ENCODE peak calls at places on chromosomes 12 and 14, in four cellular contexts. One of them, this sample, is unnamed.

GRCh38 chr12:68224613-68225285 is 861 bp downstream of the IL26 start:
- DNase-seq in hippocampal formation: no peak
- DNase-seq in endothelial cell: no peak
- DNase-seq in iPS DF 19.7: no peak
- DNase-seq in this sample: no peak

GRCh38 chr14:68181395-68182326 is 362.1 kb downstream of the RAD51B start:
- DNase-seq in hippocampal formation: no peak
- DNase-seq in endothelial cell: no peak
- DNase-seq in iPS DF 19.7: no peak
- DNase-seq in this sample: no peak

GRCh38 chr14:65834051-65834450 is 421.5 kb downstream of the FUT8 start:
- DNase-seq in hippocampal formation: no peak
- DNase-seq in endothelial cell: no peak
- DNase-seq in iPS DF 19.7: no peak
- DNase-seq in this sample: no peak

GRCh38 chr12:57627504-57628279 is 5.3 kb downstream of the B4GALNT1 start:
- DNase-seq in hippocampal formation: no peak
- DNase-seq in endothelial cell: peak; percentile 38
- DNase-seq in iPS DF 19.7: no peak
- DNase-seq in this sample: no peak

GRCh38 chr12:47080725-47081502 is 1.2 kb upstream of the AMIGO2 start:
- DNase-seq in hippocampal formation: no peak
- DNase-seq in endothelial cell: peak; percentile 50
- DNase-seq in iPS DF 19.7: no peak
- DNase-seq in this sample: no peak

GRCh38 chr14:101823511-101824120 is 62.1 kb downstream of the PPP2R5C start:
- DNase-seq in hippocampal formation: no peak
- DNase-seq in endothelial cell: no peak
- DNase-seq in iPS DF 19.7: no peak
- DNase-seq in this sample: no peak

GRCh38 chr12:11134300-11134699 is at the start of gene TAS2R30:
- DNase-seq in hippocampal formation: no peak
- DNase-seq in endothelial cell: no peak
- DNase-seq in iPS DF 19.7: no peak
- DNase-seq in this sample: no peak

GRCh38 chr12:110279561-110279960 is 1.5 kb upstream of the ATP2A2 start:
- DNase-seq in hippocampal formation: no peak
- DNase-seq in endothelial cell: no peak
- DNase-seq in iPS DF 19.7: no peak
- DNase-seq in this sample: no peak

GRCh38 chr12:64685605-64686004 is 73.6 kb downstream of the GNS start:
- DNase-seq in hippocampal formation: no peak
- DNase-seq in endothelial cell: no peak
- DNase-seq in iPS DF 19.7: no peak
- DNase-seq in this sample: no peak

GRCh38 chr14:64060648-64061096 is 207.9 kb downstream of the SYNE2 start:
- DNase-seq in hippocampal formation: no peak
- DNase-seq in endothelial cell: peak; percentile 29
- DNase-seq in iPS DF 19.7: peak; percentile 93
- DNase-seq in this sample: no peak

GRCh38 chr12:42023733-42024494 is 120.8 kb downstream of the GXYLT1 start:
- DNase-seq in hippocampal formation: peak; percentile 72
- DNase-seq in endothelial cell: peak; percentile 92
- DNase-seq in iPS DF 19.7: peak; percentile 40
- DNase-seq in this sample: peak; percentile 62

GRCh38 chr14:48247972-48248371 is 572.6 kb upstream of the MDGA2 start:
- DNase-seq in hippocampal formation: no peak
- DNase-seq in endothelial cell: no peak
- DNase-seq in iPS DF 19.7: no peak
- DNase-seq in this sample: no peak

GRCh38 chr14:72651081-72651480 is 242.8 kb downstream of the DPF3 start:
- DNase-seq in hippocampal formation: no peak
- DNase-seq in endothelial cell: no peak
- DNase-seq in iPS DF 19.7: no peak
- DNase-seq in this sample: no peak

GRCh38 chr12:110073049-110073831 is 24.9 kb upstream of the C12orf76 start:
- DNase-seq in hippocampal formation: peak; percentile 94
- DNase-seq in endothelial cell: no peak
- DNase-seq in iPS DF 19.7: no peak
- DNase-seq in this sample: peak; percentile 98

GRCh38 chr12:89234324-89235114 is 117.8 kb downstream of the DUSP6 start:
- DNase-seq in hippocampal formation: no peak
- DNase-seq in endothelial cell: no peak
- DNase-seq in iPS DF 19.7: no peak
- DNase-seq in this sample: no peak

GRCh38 chr12:113103756-113104450 is 31.7 kb downstream of the RASAL1 start:
- DNase-seq in hippocampal formation: no peak
- DNase-seq in endothelial cell: no peak
- DNase-seq in iPS DF 19.7: no peak
- DNase-seq in this sample: peak; percentile 48

GRCh38 chr14:100691395-100692025 is 35.2 kb upstream of the DLK1 start:
- DNase-seq in hippocampal formation: no peak
- DNase-seq in endothelial cell: no peak
- DNase-seq in iPS DF 19.7: no peak
- DNase-seq in this sample: no peak

GRCh38 chr14:100531152-100531551 is 56.1 kb downstream of the BEGAIN start:
- DNase-seq in hippocampal formation: no peak
- DNase-seq in endothelial cell: no peak
- DNase-seq in iPS DF 19.7: no peak
- DNase-seq in this sample: no peak

GRCh38 chr12:23550753-23551152 is 398.7 kb downstream of the SOX5 start:
- DNase-seq in hippocampal formation: no peak
- DNase-seq in endothelial cell: no peak
- DNase-seq in iPS DF 19.7: no peak
- DNase-seq in this sample: no peak

GRCh38 chr14:61516125-61516740 is 179.1 kb upstream of the HIF1A start:
- DNase-seq in hippocampal formation: no peak
- DNase-seq in endothelial cell: no peak
- DNase-seq in iPS DF 19.7: no peak
- DNase-seq in this sample: no peak

GRCh38 chr12:23600936-23601335 is 348.5 kb downstream of the SOX5 start:
- DNase-seq in hippocampal formation: no peak
- DNase-seq in endothelial cell: no peak
- DNase-seq in iPS DF 19.7: no peak
- DNase-seq in this sample: no peak

GRCh38 chr12:45337835-45338234 is 121.9 kb downstream of the ANO6 start:
- DNase-seq in hippocampal formation: no peak
- DNase-seq in endothelial cell: no peak
- DNase-seq in iPS DF 19.7: no peak
- DNase-seq in this sample: no peak

GRCh38 chr12:132444957-132445883 is 44.7 kb upstream of the FBRSL1 start:
- DNase-seq in hippocampal formation: no peak
- DNase-seq in endothelial cell: no peak
- DNase-seq in iPS DF 19.7: no peak
- DNase-seq in this sample: no peak

GRCh38 chr14:79044894-79045624 is 874.9 kb downstream of the NRXN3 start:
- DNase-seq in hippocampal formation: no peak
- DNase-seq in endothelial cell: no peak
- DNase-seq in iPS DF 19.7: no peak
- DNase-seq in this sample: peak; percentile 75

GRCh38 chr12:78457951-78458350 is 406.6 kb upstream of the SYT1 start:
- DNase-seq in hippocampal formation: no peak
- DNase-seq in endothelial cell: no peak
- DNase-seq in iPS DF 19.7: no peak
- DNase-seq in this sample: no peak

GRCh38 chr14:101854366-101854765 is 92.9 kb downstream of the PPP2R5C start:
- DNase-seq in hippocampal formation: no peak
- DNase-seq in endothelial cell: peak; percentile 21
- DNase-seq in iPS DF 19.7: no peak
- DNase-seq in this sample: no peak

GRCh38 chr12:44127966-44128365 is 292.1 kb downstream of the TMEM117 start:
- DNase-seq in hippocampal formation: no peak
- DNase-seq in endothelial cell: no peak
- DNase-seq in iPS DF 19.7: no peak
- DNase-seq in this sample: no peak

GRCh38 chr12:122894173-122895121 is 1.5 kb downstream of the VPS37B start:
- DNase-seq in hippocampal formation: no peak
- DNase-seq in endothelial cell: no peak
- DNase-seq in iPS DF 19.7: no peak
- DNase-seq in this sample: no peak

GRCh38 chr14:47195582-47195981 is 479.8 kb downstream of the MDGA2 start:
- DNase-seq in hippocampal formation: no peak
- DNase-seq in endothelial cell: no peak
- DNase-seq in iPS DF 19.7: no peak
- DNase-seq in this sample: no peak

GRCh38 chr12:119154435-119154818 is 24.3 kb upstream of the HSPB8 start:
- DNase-seq in hippocampal formation: no peak
- DNase-seq in endothelial cell: peak; percentile 80
- DNase-seq in iPS DF 19.7: peak; percentile 15
- DNase-seq in this sample: no peak

GRCh38 chr12:65699251-65699650 is 125.0 kb upstream of the HMGA2 start:
- DNase-seq in hippocampal formation: no peak
- DNase-seq in endothelial cell: no peak
- DNase-seq in iPS DF 19.7: no peak
- DNase-seq in this sample: no peak

GRCh38 chr12:93130371-93131049 is 201.4 kb upstream of the EEA1 start:
- DNase-seq in hippocampal formation: no peak
- DNase-seq in endothelial cell: no peak
- DNase-seq in iPS DF 19.7: no peak
- DNase-seq in this sample: no peak

GRCh38 chr12:89863332-89863938 is 154.8 kb upstream of the ATP2B1 start:
- DNase-seq in hippocampal formation: no peak
- DNase-seq in endothelial cell: no peak
- DNase-seq in iPS DF 19.7: no peak
- DNase-seq in this sample: peak; percentile 53

GRCh38 chr12:90086281-90086680 is 377.6 kb upstream of the ATP2B1 start:
- DNase-seq in hippocampal formation: no peak
- DNase-seq in endothelial cell: no peak
- DNase-seq in iPS DF 19.7: no peak
- DNase-seq in this sample: no peak

GRCh38 chr12:5461966-5462365 is 30.1 kb downstream of the NTF3 start:
- DNase-seq in hippocampal formation: no peak
- DNase-seq in endothelial cell: no peak
- DNase-seq in iPS DF 19.7: no peak
- DNase-seq in this sample: no peak

GRCh38 chr12:51351913-51352532 is 5.5 kb upstream of the CELA1 start:
- DNase-seq in hippocampal formation: peak; percentile 39
- DNase-seq in endothelial cell: peak; percentile 75
- DNase-seq in iPS DF 19.7: peak; percentile 71
- DNase-seq in this sample: peak; percentile 58

GRCh38 chr12:128823216-128823915 is 392 bp downstream of the SLC15A4 start:
- DNase-seq in hippocampal formation: no peak
- DNase-seq in endothelial cell: peak; percentile 8
- DNase-seq in iPS DF 19.7: no peak
- DNase-seq in this sample: no peak

GRCh38 chr14:52660325-52660724 is 35.0 kb downstream of the ERO1A start:
- DNase-seq in hippocampal formation: no peak
- DNase-seq in endothelial cell: no peak
- DNase-seq in iPS DF 19.7: no peak
- DNase-seq in this sample: no peak

This sample was measured in putamen.